ENCODE peak calls at places on chromosomes 11 and 22, in five cellular contexts. G is stomach, I is upper lobe of left lung, T is transverse colon, R is K562. E is an unnamed sample.
A peak's percentile ranks its signal among the peaks of the same experiment; 100 is the strongest.

GRCh38 chr22:43270314-43270908 is 72.8 kb downstream of the SCUBE1 start:
- DNase-seq in G (no peak), I (no peak), T (peak; percentile 56), R (peak; percentile 14), E (no peak)

GRCh38 chr11:76850815-76851214 is 9.9 kb upstream of the ACER3 start:
- DNase-seq in G (no peak), I (no peak), T (no peak), R (no peak), E (no peak)

GRCh38 chr11:69353696-69354544 is 60.0 kb downstream of the MYEOV start:
- DNase-seq in G (no peak), I (no peak), T (peak; percentile 6), R (no peak), E (no peak)

GRCh38 chr11:96001037-96001436 is 77.1 kb upstream of the MTMR2 start:
- DNase-seq in G (peak; percentile 52), I (no peak), T (peak; percentile 60), R (no peak), E (peak; percentile 26)

GRCh38 chr11:60923800-60924109 is 505 bp upstream of the TMEM132A start:
- DNase-seq in G (no peak), I (no peak), T (no peak), R (no peak), E (no peak)

GRCh38 chr11:71914127-71914526 is 14.3 kb downstream of the XNDC1N start:
- DNase-seq in G (no peak), I (no peak), T (no peak), R (no peak), E (no peak)

GRCh38 chr11:64767344-64768299 is 7.8 kb upstream of the PYGM start:
- DNase-seq in G (peak; percentile 73), I (peak; percentile 58), T (peak; percentile 77), R (no peak), E (no peak)

GRCh38 chr11:121513807-121514206 is 61.0 kb upstream of the SORL1-AS1 start:
- DNase-seq in G (no peak), I (no peak), T (no peak), R (no peak), E (no peak)

GRCh38 chr11:75697906-75698563 is 19.6 kb upstream of the MOGAT2 start:
- DNase-seq in G (no peak), I (no peak), T (no peak), R (peak; percentile 1), E (no peak)

GRCh38 chr11:77510095-77510494 is 36.2 kb upstream of the PAK1 start:
- DNase-seq in G (no peak), I (no peak), T (no peak), R (no peak), E (peak; percentile 8)

GRCh38 chr11:105361651-105362050 is 222.1 kb upstream of the CARD18 start:
- DNase-seq in G (no peak), I (no peak), T (no peak), R (no peak), E (no peak)

GRCh38 chr22:20567993-20568417 is 60.6 kb downstream of the MED15 start:
- DNase-seq in G (no peak), I (no peak), T (no peak), R (no peak), E (no peak)

GRCh38 chr11:70616938-70617674 is 218.8 kb downstream of the CTTN start:
- DNase-seq in G (no peak), I (no peak), T (no peak), R (no peak), E (no peak)

GRCh38 chr11:12272821-12273617 is 104.4 kb upstream of the PARVA start:
- DNase-seq in G (no peak), I (no peak), T (no peak), R (no peak), E (no peak)

GRCh38 chr11:66466225-66467033 is at the start of gene PELI3:
- DNase-seq in G (peak; percentile 95), I (peak; percentile 98), T (peak; percentile 96), R (peak; percentile 97), E (peak; percentile 91)
- TF ChIP-seq POLR2AphosphoS5 in G (no peak), I (peak; percentile 41), T (peak; percentile 20), R (peak; percentile 32), E (peak; percentile 71)

GRCh38 chr22:46251816-46252380 is 1.8 kb upstream of the CDPF1 start:
- DNase-seq in G (no peak), I (no peak), T (no peak), R (no peak), E (no peak)
- H3K4me3 ChIP-seq in G (no peak overlapping the region), I (no peak overlapping the region), T (no peak overlapping the region), R (peak overlapping the region; percentile 71), E (no peak overlapping the region)

DNA sequence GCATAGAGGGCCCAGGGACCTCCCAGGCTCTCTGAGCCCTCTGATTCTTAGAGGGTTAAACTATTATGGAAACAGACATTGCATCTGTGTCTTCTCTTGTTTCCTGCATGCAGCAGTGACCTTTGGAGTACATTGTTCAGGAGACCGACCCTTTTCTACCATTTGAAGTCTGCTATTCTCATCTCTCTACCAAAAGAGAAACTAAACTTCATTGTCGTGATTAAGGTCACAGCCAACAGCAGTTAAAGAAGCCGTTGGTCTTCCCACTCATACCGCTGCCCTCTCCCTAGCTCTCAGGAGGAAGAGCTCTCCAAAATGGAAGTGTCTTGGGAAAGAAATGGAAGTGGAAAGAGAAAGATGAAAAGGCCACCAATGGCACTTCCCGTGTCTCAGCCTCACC is 77.5 kb downstream of the ZBTB16 start:
- DNase-seq in G (no peak), I (no peak), T (no peak), R (no peak), E (no peak)
- H3K4me1 ChIP-seq in G (peaks cover 100% of the 10 kb centered on the region), I (peaks cover 100% of the 10 kb centered on the region), T (peaks cover 99% of the 10 kb centered on the region), R (peaks cover 11% of the 10 kb centered on the region), E (peaks cover 16% of the 10 kb centered on the region)

DNA sequence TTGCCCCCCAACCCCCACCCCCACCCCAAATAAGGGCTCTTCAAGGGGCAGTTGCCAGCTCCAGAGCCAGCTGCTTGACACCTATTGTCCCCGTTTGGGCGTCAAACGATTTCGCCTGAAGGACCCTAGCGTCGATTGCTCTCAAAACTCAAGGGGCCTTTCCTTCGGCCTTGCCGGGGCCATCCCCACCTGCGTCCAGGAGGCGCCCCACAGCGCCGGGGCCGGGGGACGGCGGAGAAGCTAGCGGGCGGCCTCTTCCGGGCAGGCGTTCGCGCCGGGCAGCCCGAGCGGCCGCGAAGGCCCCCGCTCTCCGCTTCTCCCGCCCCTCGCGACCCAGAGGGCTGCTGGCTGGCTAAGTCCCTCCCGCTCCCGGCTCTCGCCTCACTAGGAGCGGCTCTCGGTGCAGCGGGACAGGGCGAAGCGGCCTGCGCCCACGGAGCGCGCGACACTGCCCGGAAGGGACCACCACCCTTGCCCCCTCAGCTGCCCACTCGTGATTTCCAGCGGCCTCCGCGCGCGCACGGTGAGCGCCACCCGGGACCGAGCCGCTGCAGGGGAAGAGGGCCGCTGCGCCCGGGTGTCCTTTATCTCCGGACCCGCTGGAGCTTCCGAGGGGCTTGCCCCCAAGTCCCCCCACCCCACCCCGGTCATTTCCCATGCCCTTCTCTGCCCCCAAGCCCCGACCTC is at the start of gene CAPRIN1:
- DNase-seq in G (peak; percentile 87), I (peak; percentile 96), T (peak; percentile 89), R (peak; percentile 93), E (peak; percentile 80)
- TF ChIP-seq POLR2AphosphoS5 in G (peak; percentile 38), I (peak; percentile 83), T (peak; percentile 95), R (peak; percentile 61), E (peak; percentile 52)

DNA sequence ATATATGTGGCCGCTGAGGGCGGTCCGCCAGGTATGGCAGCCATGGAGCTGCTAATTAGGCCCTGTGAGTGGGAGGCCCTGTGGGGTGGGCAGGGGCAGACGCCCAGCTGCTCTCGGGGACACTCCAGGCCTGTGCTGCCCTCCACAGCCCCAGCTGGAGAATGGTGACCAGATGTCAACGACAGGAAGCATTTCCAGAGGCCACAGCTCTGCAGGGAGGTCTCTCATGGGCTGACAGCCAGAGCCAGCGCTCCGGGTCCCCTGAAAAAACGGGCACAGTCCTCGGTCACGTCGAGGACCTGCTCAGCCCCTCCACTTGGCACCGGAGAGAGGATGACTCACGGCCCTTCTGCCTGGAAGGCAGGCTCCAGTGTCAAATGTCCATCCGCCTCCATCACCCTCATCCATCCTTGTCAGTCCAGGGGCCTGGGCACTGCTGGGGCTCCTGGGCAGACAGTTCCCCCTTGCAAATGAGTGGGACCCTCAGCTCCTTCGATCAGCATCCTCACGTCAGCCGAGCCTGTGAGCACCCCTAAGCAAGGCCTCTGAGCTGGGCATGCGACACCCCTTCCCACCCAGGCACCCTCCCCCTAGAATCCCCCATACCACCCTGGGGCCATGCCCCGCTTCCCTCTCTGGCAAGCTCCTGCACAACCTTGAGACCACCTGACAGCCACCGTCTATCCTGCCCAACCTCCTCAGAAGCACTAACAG is 1.9 kb downstream of the BID start:
- DNase-seq in G (no peak), I (peak; percentile 59), T (no peak), R (no peak), E (no peak)
- H3K4me3 ChIP-seq in G (no peak overlapping the region), I (peak overlapping the region; percentile 90), T (no peak overlapping the region), R (no peak overlapping the region), E (no peak overlapping the region)

GRCh38 chr11:59187020-59187419 is 15.1 kb downstream of the DTX4 start:
- DNase-seq in G (no peak), I (no peak), T (no peak), R (no peak), E (no peak)

GRCh38 chr11:59188954-59189353 is 17.0 kb downstream of the DTX4 start:
- DNase-seq in G (no peak), I (no peak), T (no peak), R (no peak), E (no peak)

GRCh38 chr11:59185412-59185811 is 13.5 kb downstream of the DTX4 start:
- DNase-seq in G (no peak), I (no peak), T (peak; percentile 43), R (no peak), E (no peak)

GRCh38 chr11:59186130-59186594 is 14.2 kb downstream of the DTX4 start:
- DNase-seq in G (peak; percentile 73), I (no peak), T (peak; percentile 90), R (peak; percentile 83), E (no peak)

DNA sequence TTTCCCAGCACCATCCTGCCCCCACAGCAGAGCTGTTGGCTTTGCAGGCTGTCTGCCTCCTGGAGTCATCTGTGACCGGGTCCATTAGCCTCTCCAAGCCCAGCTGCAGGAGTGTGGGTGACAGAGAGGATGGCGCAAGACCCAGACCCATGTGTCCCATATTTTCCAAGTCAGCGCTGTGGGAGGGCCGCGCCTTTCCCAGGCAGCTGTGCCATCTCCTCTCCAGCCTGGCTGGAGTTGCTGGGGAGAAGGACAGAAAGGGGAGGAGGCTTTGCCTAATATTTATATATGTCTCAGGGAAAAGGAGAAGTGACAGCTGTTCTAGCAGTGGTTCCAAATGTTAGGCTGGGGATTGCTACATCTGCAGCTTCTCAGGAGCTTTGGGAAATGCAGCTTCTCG is 15.7 kb downstream of the DTX4 start:
- DNase-seq in G (peak; percentile 55), I (peak; percentile 76), T (peak; percentile 71), R (no peak), E (no peak)
- H3K4me1 ChIP-seq in G (peaks cover 80% of the 10 kb centered on the region), I (peaks cover 58% of the 10 kb centered on the region), T (peaks cover 91% of the 10 kb centered on the region), R (no peaks in the 10 kb centered on the region), E (no peaks in the 10 kb centered on the region)